ENCODE peak calls at places on chromosomes 4 and X, in five cellular contexts. F, K, A, S and Y are unnamed samples.

GRCh38 chr4:89868999-89869589 is 25.6 kb upstream of the MMRN1 start:
- DNase-seq in F (peak), A (no peak), K (no peak), S (no peak), Y (no peak)

GRCh38 chrX:154719132-154719675 is 31.7 kb downstream of the GAB3 start:
- DNase-seq in K (no peak), S (no peak), A (peak), F (peak), Y (no peak)

GRCh38 chr4:183959349-183959748 is 54.2 kb downstream of the STOX2 start:
- DNase-seq in K (no peak), S (no peak), F (no peak), A (no peak), Y (no peak)

GRCh38 chr4:126627255-126627654 is 1005.5 kb upstream of the INTU start:
- DNase-seq in K (no peak), A (no peak), F (peak), S (no peak), Y (no peak)

GRCh38 chrX:153438522-153438921 is 7.3 kb downstream of the TREX2 start:
- DNase-seq in K (no peak), S (no peak), F (peak), A (no peak), Y (no peak)

GRCh38 chr4:184408021-184408710 is 66.2 kb downstream of the IRF2 start:
- DNase-seq in K (no peak), S (no peak), A (no peak), F (peak), Y (no peak)

GRCh38 chr4:24763631-24764302 is 31.6 kb upstream of the SOD3 start:
- DNase-seq in K (no peak), A (no peak), F (peak), S (peak), Y (no peak)

GRCh38 chrX:39850630-39851152 is 247.1 kb downstream of the BCOR start:
- DNase-seq in A (no peak), K (no peak), F (peak), S (no peak), Y (peak)

GRCh38 chrX:30865020-30865419 is 24.0 kb downstream of the TAB3 start:
- DNase-seq in F (peak), S (peak), K (no peak), A (no peak), Y (peak)